ENCODE peak calls at places on chromosomes 16 and 17, in seven cellular contexts. N is NCI-H1417 treated with DMSO at 0.1 percent for 48 hours, D is posterior vena cava, F is upper lobe of left lung, Q is midbrain, J is fibroblast of mammary gland, L is RCC 7860. M is an unnamed sample.

GRCh38 chr17:57144567-57144966 is 59.5 kb downstream of the AKAP1 start:
- DNase-seq in J (no peak), Q (no peak), N (no peak), D (no peak), F (no peak), L (no peak), M (no peak)

GRCh38 chr16:21608647-21609328 is 9.4 kb downstream of the METTL9 start:
- DNase-seq in F (no peak), L (no peak), Q (no peak), J (peak; percentile 63), D (no peak), N (no peak), M (no peak)

GRCh38 chr17:61345825-61346628 is 53.6 kb upstream of the TBX2 start:
- DNase-seq in D (no peak), F (no peak), J (no peak), L (no peak), N (no peak), Q (no peak), M (peak; percentile 32)

GRCh38 chr16:72262711-72263110 is 90.8 kb upstream of the PMFBP1 start:
- DNase-seq in Q (no peak), L (no peak), J (no peak), N (no peak), D (no peak), F (no peak), M (no peak)

GRCh38 chr17:8141741-8142140 is 10.5 kb downstream of the PER1 start:
- DNase-seq in L (no peak), F (peak; percentile 37), N (no peak), J (no peak), Q (no peak), D (no peak), M (no peak)

GRCh38 chr17:45123930-45124796 is 8.2 kb downstream of the PLCD3 start:
- DNase-seq in Q (no peak), F (no peak), L (peak; percentile 87), N (no peak), J (peak; percentile 86), D (peak; percentile 93), M (peak; percentile 90)

GRCh38 chr16:995087-995486 is 13.5 kb downstream of the SOX8 start:
- DNase-seq in L (no peak), N (no peak), J (peak; percentile 50), D (no peak), F (no peak), Q (no peak), M (peak; percentile 25)

GRCh38 chr17:83201206-83202001 is 122.0 kb downstream of the METRNL start:
- DNase-seq in F (no peak), N (no peak), Q (no peak), J (no peak), D (peak; percentile 60), L (no peak), M (no peak)

GRCh38 chr16:24681793-24682192 is 47.7 kb upstream of the TNRC6A start:
- DNase-seq in J (peak; percentile 54), L (no peak), N (no peak), F (no peak), Q (no peak), D (no peak), M (no peak)

GRCh38 chr17:79176792-79177601 is 102.4 kb downstream of the ENGASE start:
- DNase-seq in N (no peak), L (peak; percentile 15), F (no peak), J (no peak), Q (no peak), D (no peak), M (no peak)

GRCh38 chr16:27839419-27839818 is 224.1 kb downstream of the GSG1L start:
- DNase-seq in N (no peak), F (no peak), J (no peak), D (peak; percentile 9), L (peak; percentile 63), Q (no peak), M (peak; percentile 60)

GRCh38 chr16:75382611-75383010 is 50.7 kb downstream of the CFDP1 start:
- DNase-seq in J (no peak), Q (no peak), N (no peak), L (no peak), D (no peak), F (no peak), M (no peak)

GRCh38 chr16:1533443-1533951 is at the start of gene TMEM204:
- DNase-seq in N (no peak), F (peak; percentile 84), D (peak; percentile 93), J (peak; percentile 82), Q (no peak), L (no peak), M (no peak)

GRCh38 chr17:82930043-82930923 is 90.5 kb upstream of the ZNF750 start:
- DNase-seq in Q (no peak), F (peak; percentile 73), L (no peak), N (no peak), D (peak; percentile 76), J (no peak), M (no peak)

GRCh38 chr16:67909056-67909742 is 16.1 kb downstream of the PSKH1 start:
- DNase-seq in Q (no peak), N (no peak), F (peak; percentile 74), J (no peak), D (no peak), L (no peak), M (no peak)

GRCh38 chr17:52546493-52546892 is 388.0 kb upstream of the CA10 start:
- DNase-seq in F (no peak), Q (no peak), L (no peak), J (no peak), D (no peak), N (no peak), M (no peak)

GRCh38 chr17:64230551-64231408 is 32.3 kb downstream of the TEX2 start:
- DNase-seq in D (no peak), F (no peak), J (peak; percentile 97), Q (no peak), N (no peak), L (no peak), M (peak; percentile 80)

GRCh38 chr16:14409563-14409962 is 220.5 kb downstream of the PARN start:
- DNase-seq in J (peak; percentile 98), D (peak; percentile 87), N (no peak), F (no peak), L (peak; percentile 85), Q (no peak), M (peak; percentile 86)

GRCh38 chr17:1730345-1731193 is 6.1 kb downstream of the WDR81 start:
- DNase-seq in F (peak; percentile 93), L (peak; percentile 70), N (no peak), D (peak; percentile 96), J (peak; percentile 98), Q (no peak), M (peak; percentile 77)

GRCh38 chr17:41772218-41772585 is 14.3 kb downstream of the JUP start:
- DNase-seq in Q (no peak), F (no peak), N (no peak), J (no peak), L (no peak), D (no peak), M (peak; percentile 67)

GRCh38 chr16:7452090-7452489 is 119.4 kb downstream of the RBFOX1 start:
- DNase-seq in J (no peak), D (no peak), Q (no peak), N (no peak), L (no peak), F (no peak), M (no peak)

GRCh38 chr16:62903961-62904502 is 867.8 kb upstream of the CDH8 start:
- DNase-seq in Q (no peak), N (no peak), F (no peak), L (no peak), J (no peak), D (no peak), M (no peak)

GRCh38 chr16:58047557-58048348 is 22.2 kb downstream of the MMP15 start:
- DNase-seq in D (no peak), Q (no peak), N (no peak), J (no peak), F (peak; percentile 35), L (no peak), M (no peak)

GRCh38 chr16:682493-683395 is 1.4 kb downstream of the JMJD8 start:
- DNase-seq in N (no peak), J (no peak), D (no peak), Q (no peak), F (peak; percentile 65), L (no peak), M (no peak)

GRCh38 chr16:85255777-85256176 is 143.5 kb upstream of the CIBAR2 start:
- DNase-seq in J (no peak), F (no peak), N (no peak), D (no peak), Q (no peak), L (no peak), M (no peak)

GRCh38 chr16:86517652-86518258 is 7.4 kb downstream of the FOXF1 start:
- DNase-seq in F (peak; percentile 90), N (no peak), L (peak; percentile 7), Q (peak; percentile 59), D (peak; percentile 88), J (peak; percentile 64), M (peak; percentile 52)

GRCh38 chr16:14334366-14335105 is 263.4 kb downstream of the MRTFB start:
- DNase-seq in F (no peak), L (no peak), Q (no peak), D (no peak), J (peak; percentile 80), N (no peak), M (peak; percentile 53)

GRCh38 chr16:711548-712320 is 3.2 kb upstream of the METRN start:
- DNase-seq in N (no peak), L (peak; percentile 48), D (peak; percentile 94), F (peak; percentile 97), Q (peak; percentile 76), J (peak; percentile 59), M (peak; percentile 76)

GRCh38 chr16:6428861-6429260 is 903.8 kb upstream of the RBFOX1 start:
- DNase-seq in N (no peak), L (no peak), D (no peak), Q (no peak), F (no peak), J (no peak), M (no peak)

GRCh38 chr16:86069736-86070298 is 170.9 kb downstream of the IRF8 start:
- DNase-seq in L (no peak), J (no peak), D (no peak), Q (no peak), N (no peak), F (no peak), M (no peak)

GRCh38 chr17:64148699-64149098 is 18.8 kb upstream of the ERN1 start:
- DNase-seq in Q (peak; percentile 48), N (no peak), L (peak; percentile 19), D (no peak), J (no peak), F (no peak), M (peak; percentile 33)